ENCODE peak calls at places on chromosomes 11 and 22, in four cellular contexts. K, C, S and Z are unnamed samples.

GRCh38 chr11:96578379-96578778 is 188.6 kb downstream of the JRKL start:
- DNase-seq in K (no peak), C (no peak), S (no peak), Z (no peak)

GRCh38 chr22:46854125-46854870 is 91.8 kb downstream of the TBC1D22A start:
- DNase-seq in C (no peak), S (no peak), K (no peak), Z (no peak)

GRCh38 chr11:70243912-70244652 is 26.4 kb upstream of the PPFIA1 start:
- DNase-seq in S (peak), K (peak), C (no peak), Z (no peak)

GRCh38 chr11:285894-286220 is 3.1 kb upstream of the PGGHG start:
- DNase-seq in K (no peak), S (no peak), C (no peak), Z (no peak)

GRCh38 chr11:76768091-76769047 is 14.8 kb upstream of the TSKU start:
- DNase-seq in C (no peak), K (peak), S (peak), Z (no peak)

GRCh38 chr11:10021563-10021962 is 272.5 kb downstream of the SBF2 start:
- DNase-seq in K (no peak), C (no peak), S (no peak), Z (no peak)

GRCh38 chr11:693887-694562 is 997 bp downstream of the DEAF1 start:
- DNase-seq in C (no peak), S (no peak), K (no peak), Z (no peak)

GRCh38 chr11:127050141-127050632 is 49.6 kb upstream of the KIRREL3 start:
- DNase-seq in C (no peak), S (no peak), K (no peak), Z (peak)

GRCh38 chr11:132886335-132886734 is 646.0 kb downstream of the OPCML start:
- DNase-seq in S (peak), C (no peak), K (peak), Z (no peak)

GRCh38 chr11:13983081-13983751 is 20.7 kb downstream of the SPON1 start:
- DNase-seq in K (peak), S (peak), C (no peak), Z (peak)

GRCh38 chr11:119618208-119618909 is 110.6 kb downstream of the NECTIN1 start:
- DNase-seq in C (no peak), K (no peak), S (no peak), Z (no peak)

GRCh38 chr11:108854366-108854765 is 189.5 kb downstream of the DDX10 start:
- DNase-seq in S (no peak), K (peak), C (no peak), Z (no peak)

GRCh38 chr11:69234171-69234570 is 59.8 kb upstream of the MYEOV start:
- DNase-seq in C (no peak), S (no peak), K (no peak), Z (no peak)

GRCh38 chr22:19855504-19856409 is 1.1 kb upstream of the GNB1L start:
- DNase-seq in S (peak), K (peak), C (peak), Z (peak)

GRCh38 chr11:77109236-77110019 is 6.8 kb downstream of the OMP start:
- DNase-seq in C (no peak), K (peak), S (peak), Z (no peak)

GRCh38 chr11:127191689-127192088 is 191.1 kb upstream of the KIRREL3 start:
- DNase-seq in C (no peak), S (no peak), K (no peak), Z (no peak)

GRCh38 chr11:24622262-24622661 is 125.4 kb downstream of the LUZP2 start:
- DNase-seq in C (no peak), K (no peak), S (no peak), Z (no peak)

GRCh38 chr11:3808846-3809623 is 675 bp downstream of the PGAP2 start:
- DNase-seq in S (peak), C (peak), K (peak), Z (peak)

GRCh38 chr22:31085928-31086327 is 4.8 kb downstream of the SMTN start:
- DNase-seq in K (no peak), C (no peak), S (no peak), Z (no peak)

GRCh38 chr22:42814616-42815015 is 42.5 kb downstream of the ARFGAP3 start:
- DNase-seq in S (no peak), K (no peak), C (no peak), Z (no peak)

GRCh38 chr11:110289472-110289871 is 6.9 kb downstream of the RDX start:
- DNase-seq in C (no peak), S (peak), K (peak), Z (no peak)

GRCh38 chr11:27596388-27596787 is 89.8 kb upstream of the LIN7C start:
- DNase-seq in K (no peak), S (no peak), C (no peak), Z (no peak)

GRCh38 chr22:43232445-43232844 is 45.5 kb upstream of the TTLL12 start:
- DNase-seq in S (no peak), K (no peak), C (no peak), Z (no peak)

GRCh38 chr22:28951969-28952521 is 68.7 kb downstream of the ZNRF3 start:
- DNase-seq in K (no peak), C (no peak), S (peak), Z (peak)

GRCh38 chr22:41833369-41834004 is 582 bp downstream of the SREBF2 start:
- DNase-seq in S (peak), C (no peak), K (peak), Z (peak)

DNA sequence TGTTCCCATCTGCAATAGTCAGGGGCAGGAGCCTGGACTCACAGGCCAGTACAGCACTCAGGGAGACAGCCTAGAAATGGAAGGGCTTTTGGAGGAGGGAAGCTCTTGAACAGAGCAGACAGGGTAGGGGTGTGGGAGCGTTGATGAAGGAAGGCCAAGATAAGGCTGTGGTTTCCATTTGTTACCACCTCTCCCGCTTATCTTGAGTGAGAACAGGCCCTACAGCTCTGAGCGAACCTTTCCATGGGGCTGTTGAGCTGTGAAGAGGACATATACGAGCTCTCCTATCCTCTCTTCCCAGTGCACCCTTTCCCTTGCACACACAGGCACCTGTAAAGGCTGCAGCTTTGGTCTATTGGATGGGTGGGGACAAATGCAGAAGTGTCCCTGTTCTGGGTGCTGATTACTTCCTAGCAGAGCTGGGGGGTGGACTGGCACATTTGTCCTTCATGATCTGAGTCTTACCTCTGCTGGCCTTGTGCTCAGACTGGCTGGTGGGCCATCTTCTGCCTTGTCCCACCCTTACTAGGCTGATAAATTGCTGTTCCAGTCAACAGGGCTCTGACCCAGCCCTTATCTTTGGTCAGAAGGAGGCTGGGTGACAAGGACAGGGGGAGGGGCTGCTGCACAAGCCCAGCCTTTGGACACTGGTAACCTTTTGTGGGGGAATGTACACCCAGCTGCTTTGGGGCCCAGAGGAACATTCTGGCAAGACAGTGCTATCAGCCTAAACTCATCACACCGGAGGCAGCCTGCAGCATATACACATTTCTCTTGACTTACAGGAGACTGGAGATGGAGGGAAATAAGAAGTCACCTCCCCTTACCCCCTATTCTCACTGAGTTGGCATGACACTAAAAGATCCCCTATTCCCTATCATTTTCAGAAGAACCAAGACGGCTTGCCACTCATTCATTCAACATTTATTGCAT is 80.1 kb upstream of the NNMT start:
- DNase-seq in K (no peak), C (no peak), S (no peak), Z (peak)
- H3K4me3 ChIP-seq in K (no peak), C (no peak), S (no peak), Z (no peak)

GRCh38 chr11:105738972-105739574 is 129.2 kb downstream of the GRIA4 start:
- DNase-seq in C (no peak), K (no peak), S (no peak), Z (no peak)
- H2AFZ ChIP-seq in C (no peak), K (no peak), S (no peak), Z (no peak)

GRCh38 chr11:47593492-47593933 is 698 bp downstream of the C1QTNF4 start:
- DNase-seq in C (no peak), S (no peak), K (no peak), Z (no peak)
- H3K4me3 ChIP-seq in C (no peak), S (no peak), K (peak), Z (peak)

DNA sequence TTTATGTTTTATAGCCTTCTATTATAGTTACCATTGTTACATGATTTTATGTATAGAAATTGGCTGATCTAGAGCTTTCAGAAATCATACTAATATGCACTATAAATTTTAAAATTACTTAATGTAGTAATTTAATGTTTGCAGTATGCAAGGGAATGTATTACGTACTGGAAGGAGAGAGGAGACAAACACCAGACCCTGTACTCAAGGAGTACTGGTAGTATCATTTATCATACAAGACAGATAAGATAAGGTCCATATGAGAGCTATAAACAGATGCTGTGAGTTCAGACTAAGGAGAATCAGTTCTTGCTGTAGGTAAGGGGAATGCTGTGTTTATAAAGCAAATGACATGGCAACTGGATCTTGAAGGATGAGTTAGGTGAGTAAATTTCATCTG is 765 bp downstream of the BCO2 start:
- DNase-seq in S (no peak), K (no peak), C (no peak), Z (peak)
- H2AFZ ChIP-seq in S (no peak), K (peak), C (no peak), Z (no peak)

GRCh38 chr22:23516304-23516703 is 63.8 kb downstream of the IGLL1 start:
- DNase-seq in C (no peak), S (no peak), K (no peak), Z (no peak)

GRCh38 chr22:23519442-23520177 is 60.5 kb downstream of the IGLL1 start:
- DNase-seq in C (no peak), K (peak), S (no peak), Z (no peak)

GRCh38 chr22:23518381-23519187 is 61.5 kb downstream of the IGLL1 start:
- DNase-seq in C (no peak), K (no peak), S (no peak), Z (no peak)

GRCh38 chr22:23520875-23521441 is 59.1 kb downstream of the IGLL1 start:
- DNase-seq in S (peak), C (no peak), K (peak), Z (peak)

GRCh38 chr22:23517804-23518380 is 62.2 kb downstream of the IGLL1 start:
- DNase-seq in C (no peak), K (no peak), S (no peak), Z (no peak)
- H3K4me3 ChIP-seq in C (no peak), K (no peak), S (no peak), Z (no peak)